ENCODE peak calls at places on chromosomes 16 and 17, in seven cellular contexts. Q is endothelial cell of umbilical vein; I is spleen; O is breast epithelium; B is tibial nerve; H is K562; E is CD8-positive, alpha-beta T cell. R is an unnamed sample.
A peak's percentile ranks its signal among the peaks of the same experiment; 100 is the strongest.

GRCh38 chr16:53258809-53259208 is 175.5 kb upstream of the RBL2 start:
- DNase-seq in Q (no peak), I (no peak), O (no peak), B (no peak), H (no peak), E (no peak), R (no peak)

GRCh38 chr16:6732166-6732565 is 600.5 kb upstream of the RBFOX1 start:
- DNase-seq in Q (no peak), I (no peak), O (no peak), B (no peak), H (no peak), E (no peak), R (no peak)

GRCh38 chr16:73062640-73063283 is 14.8 kb upstream of the ZFHX3 start:
- DNase-seq in Q (no peak), I (no peak), O (no peak), B (no peak), H (no peak), E (no peak), R (peak; percentile 74)

GRCh38 chr16:67537636-67538591 is 9.3 kb downstream of the RIPOR1 start:
- DNase-seq in Q (peak; percentile 75), I (peak; percentile 95), O (peak; percentile 64), B (no peak), H (no peak), E (peak; percentile 68), R (no peak)

GRCh38 chr17:36544049-36544319 is 735 bp upstream of the GGNBP2 start:
- DNase-seq in Q (peak; percentile 67), I (no peak), O (no peak), B (no peak), H (peak; percentile 74), E (no peak), R (peak; percentile 49)

GRCh38 chr17:76132574-76133338 is 8.3 kb downstream of the FOXJ1 start:
- DNase-seq in Q (no peak), I (no peak), O (no peak), B (no peak), H (no peak), E (no peak), R (no peak)

GRCh38 chr17:27319536-27320221 is 25.8 kb downstream of the WSB1 start:
- DNase-seq in Q (peak; percentile 50), I (no peak), O (no peak), B (no peak), H (no peak), E (no peak), R (no peak)

GRCh38 chr16:85908444-85908843 is 9.5 kb downstream of the IRF8 start:
- DNase-seq in Q (no peak), I (peak; percentile 78), O (no peak), B (no peak), H (no peak), E (no peak), R (no peak)

GRCh38 chr16:50551243-50551642 is 3.0 kb downstream of the NKD1 start:
- DNase-seq in Q (no peak), I (no peak), O (no peak), B (no peak), H (no peak), E (no peak), R (no peak)

GRCh38 chr17:29592850-29593545 is at the start of gene ANKRD13B:
- DNase-seq in Q (no peak), I (peak; percentile 90), O (no peak), B (no peak), H (peak; percentile 66), E (no peak), R (peak; percentile 21)

GRCh38 chr16:82633964-82634600 is 7.3 kb downstream of the CDH13 start:
- DNase-seq in Q (peak; percentile 87), I (no peak), O (no peak), B (no peak), H (no peak), E (no peak), R (peak; percentile 36)

GRCh38 chr17:64412944-64413381 is 22.3 kb upstream of the PECAM1 start:
- DNase-seq in Q (no peak), I (no peak), O (no peak), B (no peak), H (no peak), E (no peak), R (peak; percentile 96)

GRCh38 chr17:33686171-33686570 is 393.1 kb upstream of the ASIC2 start:
- DNase-seq in Q (no peak), I (no peak), O (no peak), B (no peak), H (peak; percentile 56), E (no peak), R (no peak)

GRCh38 chr17:72465191-72466024 is 344.6 kb downstream of the SOX9 start:
- DNase-seq in Q (no peak), I (peak; percentile 55), O (peak; percentile 85), B (no peak), H (no peak), E (no peak), R (no peak)
- H3K4me1 ChIP-seq in Q (no peaks in the 10 kb centered on the region), I (no peaks in the 10 kb centered on the region), O (no peaks in the 10 kb centered on the region), B (no peaks in the 10 kb centered on the region), H (no peaks in the 10 kb centered on the region), E (no peaks in the 10 kb centered on the region), R (no peaks in the 10 kb centered on the region)

DNA sequence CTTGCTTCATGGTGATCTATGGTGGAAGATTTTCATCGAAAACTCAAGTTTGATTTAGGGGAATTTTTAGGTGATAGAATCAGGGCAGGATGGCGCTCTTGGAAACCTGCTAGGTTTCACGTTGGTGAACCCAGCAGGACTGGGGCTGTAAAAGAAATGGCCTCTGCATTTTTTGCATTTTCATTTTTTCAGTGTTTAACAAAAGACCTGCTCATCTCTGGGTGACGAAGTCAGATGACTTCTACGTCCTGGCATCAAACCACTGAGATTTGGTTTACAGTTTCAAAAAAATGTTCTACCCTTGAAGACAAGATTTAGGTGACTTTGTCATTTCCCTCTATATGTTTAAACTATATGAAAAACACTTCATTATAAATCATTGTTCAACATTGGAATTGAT is 1.9 kb downstream of the PGS1 start:
- DNase-seq in Q (no peak), I (no peak), O (no peak), B (no peak), H (no peak), E (no peak), R (no peak)
- H3K4me1 ChIP-seq in Q (peaks cover 68% of the 10 kb centered on the region), I (peaks cover 79% of the 10 kb centered on the region), O (peaks cover 3% of the 10 kb centered on the region), B (no peaks in the 10 kb centered on the region), H (peaks cover 26% of the 10 kb centered on the region), E (peaks cover 68% of the 10 kb centered on the region), R (peaks cover 4% of the 10 kb centered on the region)

GRCh38 chr17:39195568-39196160 is 1.8 kb downstream of the CACNB1 start:
- DNase-seq in Q (no peak), I (no peak), O (no peak), B (no peak), H (no peak), E (no peak), R (no peak)

GRCh38 chr17:39196820-39197331 is 593 bp downstream of the CACNB1 start:
- DNase-seq in Q (no peak), I (no peak), O (no peak), B (no peak), H (no peak), E (no peak), R (peak; percentile 46)

GRCh38 chr17:39196191-39196819 is 1.2 kb downstream of the CACNB1 start:
- DNase-seq in Q (no peak), I (no peak), O (no peak), B (no peak), H (no peak), E (no peak), R (no peak)

GRCh38 chr17:39198186-39198566 is 707 bp upstream of the CACNB1 start:
- DNase-seq in Q (no peak), I (no peak), O (no peak), B (no peak), H (no peak), E (no peak), R (no peak)

DNA sequence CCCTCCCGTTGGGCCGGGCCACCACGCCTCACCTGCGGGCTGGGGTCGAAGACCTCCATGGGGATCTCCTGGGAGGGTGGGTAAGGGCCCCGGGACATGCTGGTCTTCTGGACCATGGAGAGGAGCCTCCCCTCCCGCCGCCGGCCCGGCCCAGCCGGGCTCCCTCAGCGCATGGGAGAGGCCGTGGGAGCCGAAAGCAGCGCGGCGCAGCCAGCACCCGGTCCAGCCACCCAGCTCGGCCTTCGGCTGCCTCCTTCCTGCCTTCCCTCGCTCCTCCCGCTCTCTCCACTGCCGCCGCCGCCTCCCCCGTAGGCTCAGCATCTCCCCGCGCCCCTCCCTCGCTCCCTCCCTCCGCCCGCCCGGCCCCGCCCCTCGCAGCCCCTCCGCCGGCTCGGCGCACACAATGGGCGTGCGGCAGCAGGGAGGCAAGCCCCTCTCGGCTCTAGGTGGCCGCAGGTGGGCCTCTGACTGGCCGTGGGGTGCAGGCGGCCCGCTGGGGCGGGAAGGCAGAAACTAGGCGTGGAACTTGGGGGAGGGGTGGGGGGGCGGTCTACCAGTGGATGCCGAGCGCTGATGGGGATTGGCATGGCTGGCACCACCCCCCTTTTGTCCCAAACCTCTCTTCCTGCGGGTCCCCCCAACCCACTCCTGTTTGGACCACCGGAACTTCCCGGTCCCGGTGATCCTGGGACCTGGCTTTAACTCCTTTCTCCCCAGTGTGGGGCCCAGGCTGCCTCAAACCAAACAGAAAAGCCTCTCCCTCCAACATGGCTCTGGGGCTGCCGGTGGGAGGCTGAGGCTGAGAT is at the start of gene CACNB1:
- DNase-seq in Q (peak; percentile 69), I (peak; percentile 90), O (peak; percentile 65), B (peak; percentile 65), H (peak; percentile 87), E (peak; percentile 66), R (peak; percentile 81)
- H3K4me1 ChIP-seq in Q (peaks cover 23% of the 10 kb centered on the region), I (peaks cover 60% of the 10 kb centered on the region), O (peaks cover 18% of the 10 kb centered on the region), B (no peaks in the 10 kb centered on the region), H (peaks cover 45% of the 10 kb centered on the region), E (peaks cover 52% of the 10 kb centered on the region), R (peaks cover 20% of the 10 kb centered on the region)

DNA sequence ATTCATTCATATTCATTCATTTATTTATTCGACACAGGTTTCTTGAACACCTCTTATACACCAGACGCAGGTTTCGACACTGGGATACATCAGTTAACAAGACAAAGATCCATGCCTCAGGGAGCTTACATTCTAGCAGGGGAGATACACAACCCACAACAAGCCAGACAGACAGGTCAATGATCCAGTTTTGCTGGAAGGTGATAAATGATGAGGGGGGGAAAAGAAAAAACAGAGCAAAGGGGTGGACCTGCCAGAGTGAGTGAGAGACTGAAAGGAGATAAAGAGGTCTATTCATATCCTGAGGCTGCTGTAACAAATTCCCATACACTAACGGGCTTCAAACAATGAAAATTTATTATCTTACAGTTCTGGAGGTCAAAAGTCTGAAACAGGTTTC is 81.7 kb downstream of the GAS7 start:
- DNase-seq in Q (no peak), I (no peak), O (no peak), B (no peak), H (no peak), E (no peak), R (no peak)
- H3K4me1 ChIP-seq in Q (no peaks in the 10 kb centered on the region), I (peaks cover 81% of the 10 kb centered on the region), O (peaks cover 25% of the 10 kb centered on the region), B (no peaks in the 10 kb centered on the region), H (no peaks in the 10 kb centered on the region), E (peaks cover 68% of the 10 kb centered on the region), R (no peaks in the 10 kb centered on the region)

GRCh38 chr16:24976061-24976779 is 38.9 kb downstream of the ARHGAP17 start:
- DNase-seq in Q (no peak), I (no peak), O (no peak), B (no peak), H (no peak), E (no peak), R (no peak)
- H3K4me1 ChIP-seq in Q (peaks cover 58% of the 10 kb centered on the region), I (peaks cover 87% of the 10 kb centered on the region), O (no peaks in the 10 kb centered on the region), B (no peaks in the 10 kb centered on the region), H (no peaks in the 10 kb centered on the region), E (peaks cover 9% of the 10 kb centered on the region), R (peaks cover 12% of the 10 kb centered on the region)

R was measured in HAP-1.